ENCODE peak calls at places on chromosomes 16 and 17, in four cellular contexts. R is K562, H is endothelial cell of umbilical vein, W is keratinocyte. I is an unnamed sample.
A peak's percentile ranks its signal among the peaks of the same experiment; 100 is the strongest.

GRCh38 chr16:82741073-82741615 is 114.4 kb downstream of the CDH13 start:
- DNase-seq in W (no peak), R (no peak), H (no peak), I (peak; percentile 58)

GRCh38 chr17:49565948-49566491 is 9.7 kb upstream of the NXPH3 start:
- DNase-seq in R (peak; percentile 38), W (no peak), H (no peak), I (no peak)

GRCh38 chr17:58277107-58277506 is 3.6 kb downstream of the MPO start:
- DNase-seq in W (no peak), R (peak; percentile 69), H (no peak), I (peak; percentile 8)

GRCh38 chr17:49388290-49388640 is 26.2 kb upstream of the ZNF652 start:
- DNase-seq in W (no peak), H (no peak), R (no peak), I (no peak)

GRCh38 chr17:76384987-76385891 is 830 bp downstream of the SPHK1 start:
- DNase-seq in W (no peak), H (peak; percentile 76), R (peak; percentile 78), I (peak; percentile 73)

GRCh38 chr17:30093463-30094147 is 23.0 kb upstream of the NSRP1 start:
- DNase-seq in W (no peak), R (peak; percentile 75), H (peak; percentile 72), I (peak; percentile 58)

GRCh38 chr16:11393366-11393765 is 48.1 kb downstream of the RMI2 start:
- DNase-seq in H (no peak), W (no peak), R (no peak), I (no peak)

GRCh38 chr17:62188713-62189112 is 123.6 kb upstream of the MED13 start:
- DNase-seq in W (no peak), R (no peak), H (no peak), I (peak; percentile 5)

GRCh38 chr17:30236807-30237206 is 1.3 kb upstream of the SLC6A4 start:
- DNase-seq in W (no peak), R (no peak), H (peak; percentile 44), I (no peak)

GRCh38 chr17:76431509-76431908 is 21.4 kb downstream of the UBE2O start:
- DNase-seq in H (no peak), W (no peak), R (no peak), I (no peak)

GRCh38 chr17:31320791-31321190 is 631 bp downstream of the EVI2A start:
- DNase-seq in H (peak; percentile 7), R (no peak), W (no peak), I (peak; percentile 37)

GRCh38 chr17:2705263-2705662 is 6.3 kb downstream of the CLUH start:
- DNase-seq in W (no peak), H (peak; percentile 10), R (no peak), I (peak; percentile 84)

GRCh38 chr16:78761427-78761826 is 662.0 kb downstream of the WWOX start:
- DNase-seq in H (no peak), W (no peak), R (no peak), I (no peak)

GRCh38 chr17:5759501-5759925 is 175.2 kb upstream of the NLRP1 start:
- DNase-seq in R (no peak), W (no peak), H (peak; percentile 97), I (no peak)

GRCh38 chr17:76379275-76379641 is 5.2 kb upstream of the SPHK1 start:
- DNase-seq in W (no peak), R (no peak), H (no peak), I (no peak)

GRCh38 chr16:85820604-85821372 is 21.3 kb downstream of the COX4I1 start:
- DNase-seq in R (no peak), H (no peak), W (no peak), I (no peak)

GRCh38 chr17:70365098-70365583 is 195.8 kb downstream of the KCNJ2 start:
- DNase-seq in H (peak; percentile 10), W (no peak), R (no peak), I (peak; percentile 78)

GRCh38 chr16:49860593-49860992 is 4.7 kb upstream of the ZNF423 start:
- DNase-seq in W (no peak), H (no peak), R (no peak), I (no peak)

GRCh38 chr17:73043686-73044581 is 48.6 kb downstream of the SLC39A11 start:
- DNase-seq in R (no peak), W (no peak), H (no peak), I (peak; percentile 87)

GRCh38 chr16:87954826-87955225 is 3.6 kb downstream of the BANP start:
- DNase-seq in W (no peak), H (no peak), R (no peak), I (no peak)

GRCh38 chr16:74586948-74587347 is 20.0 kb downstream of the GLG1 start:
- DNase-seq in R (no peak), W (no peak), H (no peak), I (no peak)

GRCh38 chr17:18093616-18094408 is 6.1 kb downstream of the DRG2 start:
- DNase-seq in W (peak; percentile 52), H (peak; percentile 50), R (peak; percentile 66), I (peak; percentile 83)

GRCh38 chr16:20181386-20181785 is 107.7 kb upstream of the GPR139 start:
- DNase-seq in H (no peak), R (no peak), W (no peak), I (no peak)

GRCh38 chr16:70689970-70690905 is 4.4 kb upstream of the MTSS2 start:
- DNase-seq in H (no peak), W (no peak), R (no peak), I (no peak)

GRCh38 chr17:39904990-39905288 is 13.5 kb downstream of the GSDMB start:
- DNase-seq in H (no peak), R (no peak), W (no peak), I (no peak)

DNA sequence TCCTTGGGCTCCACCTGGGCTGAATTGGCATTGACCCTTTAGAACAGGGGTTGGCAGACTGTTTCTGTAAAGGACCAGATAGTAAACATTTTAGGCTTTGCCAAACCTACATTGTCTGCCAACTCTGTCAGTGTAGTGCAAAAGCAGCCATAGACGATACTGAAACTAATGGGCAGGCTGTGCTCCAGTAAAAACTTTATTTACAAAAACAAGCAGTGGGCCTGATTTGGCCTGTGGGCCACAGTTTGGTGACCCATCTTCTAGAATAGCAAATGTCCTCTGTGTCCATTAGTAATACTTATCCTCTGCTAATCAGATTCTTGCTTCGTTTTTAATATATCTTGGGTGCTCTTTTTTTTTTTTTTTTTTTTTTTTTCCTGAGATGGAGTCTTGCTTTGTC is 6.2 kb downstream of the UTP4 start:
- DNase-seq in H (no peak), R (no peak), W (no peak), I (no peak)
- H3K9me1 ChIP-seq in H (no peaks in the 10 kb centered on the region), R (peaks cover 4% of the 10 kb centered on the region), W (no peaks in the 10 kb centered on the region), I (no peaks in the 10 kb centered on the region)

DNA sequence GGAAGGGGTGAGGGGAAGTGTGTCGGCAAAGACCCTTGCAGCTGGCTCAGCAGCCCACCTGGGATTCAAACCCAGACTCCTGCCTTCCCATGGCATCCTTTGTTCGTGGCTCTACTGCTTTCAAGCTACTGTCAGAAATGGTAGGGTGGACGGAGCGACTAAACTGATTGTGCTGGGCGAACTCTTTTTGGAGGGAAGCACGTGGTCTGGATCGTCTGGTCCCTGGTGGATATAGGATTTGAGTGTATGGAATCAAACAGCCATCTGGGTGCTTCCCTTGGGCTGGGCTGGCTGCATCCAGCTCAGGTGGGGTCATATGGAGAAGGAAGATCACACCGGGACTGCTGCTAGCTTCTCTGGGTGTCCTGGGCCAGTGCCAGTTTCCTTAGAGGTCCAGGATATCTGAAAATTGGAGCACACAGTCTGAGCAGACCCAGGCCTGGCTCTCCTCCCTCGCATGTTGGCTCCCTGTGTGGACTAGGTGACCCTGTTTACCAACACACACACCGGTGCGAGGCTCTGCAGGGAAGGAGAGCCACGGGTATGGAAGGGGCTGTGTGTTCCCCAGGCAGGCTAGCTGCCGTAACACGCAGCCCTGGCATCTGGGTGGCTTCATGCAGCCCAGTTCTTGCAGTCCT is 8.6 kb downstream of the CMIP start:
- DNase-seq in H (no peak), R (no peak), W (no peak), I (no peak)
- H3K4me1 ChIP-seq in H (peaks cover 26% of the 10 kb centered on the region), R (peaks cover 65% of the 10 kb centered on the region), W (peaks cover 20% of the 10 kb centered on the region), I (peaks cover 6% of the 10 kb centered on the region)

DNA sequence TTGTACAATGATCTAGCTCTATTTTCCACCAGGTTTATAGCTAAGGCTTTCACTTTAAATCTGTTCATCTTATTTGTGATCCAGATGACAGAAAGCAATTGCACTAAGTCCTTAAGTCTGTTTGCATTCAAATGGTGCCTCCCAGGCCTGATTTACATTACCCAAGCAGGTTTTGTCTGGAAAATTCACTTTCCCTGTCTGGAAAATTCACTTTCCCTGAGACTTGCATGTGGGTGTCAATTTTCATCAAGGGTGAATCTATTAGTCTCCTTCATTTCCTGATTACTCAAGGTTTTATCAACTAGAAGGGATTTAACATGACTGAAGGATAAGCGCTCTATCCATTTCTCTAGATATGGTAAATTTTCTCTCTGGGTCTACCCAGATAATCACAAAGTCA is 1480.2 kb upstream of the GOT2 start:
- DNase-seq in R (no peak), W (no peak), H (no peak), I (no peak)
- H3K9me1 ChIP-seq in R (no peaks in the 10 kb centered on the region), W (no peaks in the 10 kb centered on the region), H (no peaks in the 10 kb centered on the region), I (no peaks in the 10 kb centered on the region)

GRCh38 chr17:66951605-66951953 is 12.9 kb upstream of the CACNG4 start:
- DNase-seq in H (no peak), R (no peak), W (peak; percentile 23), I (no peak)

GRCh38 chr17:66954632-66955031 is 9.9 kb upstream of the CACNG4 start:
- DNase-seq in W (no peak), R (no peak), H (no peak), I (no peak)

GRCh38 chr17:66952681-66953638 is 11.5 kb upstream of the CACNG4 start:
- DNase-seq in R (no peak), H (no peak), W (no peak), I (no peak)

GRCh38 chr17:66952031-66952524 is 12.4 kb upstream of the CACNG4 start:
- DNase-seq in H (peak; percentile 7), R (peak; percentile 22), W (peak; percentile 97), I (peak; percentile 97)

DNA sequence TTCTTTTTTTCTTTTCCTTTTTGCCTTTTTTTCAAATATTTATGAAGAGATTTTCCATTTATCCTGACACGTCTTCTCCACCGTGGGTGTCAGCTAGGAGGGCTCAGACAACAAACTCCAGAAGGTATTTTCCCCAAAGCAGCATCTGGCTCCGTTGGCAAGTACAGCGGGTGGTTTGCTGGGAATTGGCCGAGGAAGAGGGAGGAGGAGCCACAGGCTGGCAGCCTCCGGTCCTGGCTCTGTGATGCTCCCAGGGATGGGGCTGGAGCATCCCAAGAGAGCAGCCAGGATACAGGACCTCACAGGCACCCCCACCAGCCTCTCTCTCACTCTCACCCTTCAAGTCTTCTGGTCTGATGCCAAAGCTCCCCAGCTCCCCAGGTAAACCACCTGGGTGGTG is 10.8 kb upstream of the CACNG4 start:
- DNase-seq in H (no peak), R (no peak), W (no peak), I (no peak)
- H3K4me1 ChIP-seq in H (peaks cover 4% of the 10 kb centered on the region), R (no peaks in the 10 kb centered on the region), W (peaks cover 32% of the 10 kb centered on the region), I (peaks cover 22% of the 10 kb centered on the region)

DNA sequence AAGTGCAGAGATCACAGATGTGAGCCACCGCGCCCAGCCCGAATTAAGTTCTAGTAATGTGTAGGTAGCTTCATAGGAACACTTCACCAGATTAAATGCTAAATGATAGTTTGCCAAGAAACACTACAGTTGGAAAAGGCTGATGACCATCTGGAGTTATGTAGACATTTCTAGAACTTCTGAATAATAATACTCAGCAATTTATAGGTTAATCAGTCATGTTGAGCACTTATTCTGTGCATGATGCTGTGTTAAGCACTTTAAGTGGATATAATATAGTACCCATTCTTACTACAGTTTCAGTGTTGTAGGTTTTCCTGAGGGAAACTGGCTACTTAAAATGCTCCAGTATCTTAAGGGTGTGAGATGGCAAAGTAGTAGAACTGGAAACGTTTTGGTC is 45.2 kb downstream of the NUP93 start:
- DNase-seq in H (no peak), W (no peak), R (no peak), I (no peak)
- H3K9me1 ChIP-seq in H (no peaks in the 10 kb centered on the region), W (no peaks in the 10 kb centered on the region), R (no peaks in the 10 kb centered on the region), I (peaks cover 5% of the 10 kb centered on the region)